ENCODE peak calls at places on chromosomes 4 and X, in five cellular contexts. B is ACHN, D is CD14-positive monocyte, P is A172, L is fibroblast of pulmonary artery. N is an unnamed sample.

GRCh38 chr4:152437561-152437960 is 98.3 kb downstream of the FBXW7 start:
- DNase-seq in B (no peak), D (no peak), P (no peak), L (no peak), N (no peak)

GRCh38 chrX:47563801-47564315 is 2.9 kb downstream of the ARAF start:
- DNase-seq in B (no peak), D (no peak), P (peak), L (peak), N (no peak)

GRCh38 chrX:17706676-17707075 is 30.6 kb upstream of the SCML1 start:
- DNase-seq in B (peak), D (no peak), P (peak), L (peak), N (peak)

GRCh38 chr4:22385615-22386014 is 130.3 kb downstream of the ADGRA3 start:
- DNase-seq in B (peak), D (no peak), P (peak), L (peak), N (peak)

GRCh38 chrX:413322-414201 is 26.9 kb upstream of the PPP2R3B start:
- DNase-seq in B (no peak), D (peak), P (peak), L (peak), N (no peak)

GRCh38 chr4:26525751-26526150 is 35.5 kb upstream of the CCKAR start:
- DNase-seq in B (peak), D (no peak), P (no peak), L (no peak), N (peak)

GRCh38 chr4:109321232-109321631 is 18.8 kb upstream of the COL25A1 start:
- DNase-seq in B (no peak), D (no peak), P (no peak), L (no peak), N (no peak)

GRCh38 chrX:68988865-68989264 is 160.0 kb downstream of the EFNB1 start:
- DNase-seq in B (no peak), D (no peak), P (no peak), L (no peak), N (no peak)

GRCh38 chrX:129726307-129727111 is 12.3 kb upstream of the XPNPEP2 start:
- DNase-seq in B (peak), D (no peak), P (peak), L (peak), N (peak)

GRCh38 chr4:5566526-5566925 is 141.8 kb downstream of the EVC2 start:
- DNase-seq in B (no peak), D (no peak), P (no peak), L (no peak), N (no peak)

GRCh38 chrX:114611018-114611619 is 27.2 kb downstream of the HTR2C start:
- DNase-seq in B (peak), D (peak), P (peak), L (peak), N (peak)

GRCh38 chr4:15007201-15007600 is 4.9 kb downstream of the CPEB2 start:
- DNase-seq in B (peak), D (no peak), P (no peak), L (no peak), N (no peak)

GRCh38 chr4:108762559-108763225 is at the start of gene ETNPPL:
- DNase-seq in B (peak), D (no peak), P (no peak), L (peak), N (no peak)

GRCh38 chr4:73764513-73764912 is 24.1 kb downstream of the CXCL8 start:
- DNase-seq in B (no peak), D (no peak), P (no peak), L (peak), N (no peak)

GRCh38 chr4:924107-925096 is 7.7 kb downstream of the GAK start:
- DNase-seq in B (no peak), D (no peak), P (no peak), L (peak), N (no peak)

N was measured in RWPE1.